ENCODE peak calls at places on chromosomes 4 and X, in seven cellular contexts. One of them, this sample, is unnamed.

GRCh38 chr4:3414421-3415279 is 27.1 kb upstream of the HGFAC start:
- DNase-seq in HCT116: no peak
- DNase-seq in K562: no peak
- DNase-seq in HepG2: no peak
- DNase-seq in GM12878: no peak
- DNase-seq in H1: no peak
- DNase-seq in SK-N-SH: no peak
- DNase-seq in this sample: no peak

GRCh38 chr4:66766557-66766956 is 778.7 kb downstream of the CENPC start:
- DNase-seq in HCT116: no peak
- DNase-seq in K562: no peak
- DNase-seq in HepG2: no peak
- DNase-seq in GM12878: no peak
- DNase-seq in H1: no peak
- DNase-seq in SK-N-SH: no peak
- DNase-seq in this sample: peak

GRCh38 chrX:68672581-68673318 is 25.3 kb downstream of the STARD8 start:
- DNase-seq in HCT116: no peak
- DNase-seq in K562: no peak
- DNase-seq in HepG2: no peak
- DNase-seq in GM12878: no peak
- DNase-seq in H1: no peak
- DNase-seq in SK-N-SH: no peak
- DNase-seq in this sample: no peak

GRCh38 chrX:70134116-70134477 is 850 bp downstream of the IGBP1 start:
- DNase-seq in HCT116: no peak
- DNase-seq in K562: peak
- DNase-seq in HepG2: peak
- DNase-seq in GM12878: no peak
- DNase-seq in H1: no peak
- DNase-seq in SK-N-SH: no peak
- DNase-seq in this sample: no peak

GRCh38 chrX:10156199-10157031 is at the start of gene CLCN4:
- DNase-seq in HCT116: peak
- DNase-seq in K562: no peak
- DNase-seq in HepG2: peak
- DNase-seq in GM12878: no peak
- DNase-seq in H1: no peak
- DNase-seq in SK-N-SH: peak
- DNase-seq in this sample: peak

GRCh38 chr4:110644008-110644407 is 21.1 kb upstream of the PITX2 start:
- DNase-seq in HCT116: no peak
- DNase-seq in K562: no peak
- DNase-seq in HepG2: peak
- DNase-seq in GM12878: no peak
- DNase-seq in H1: no peak
- DNase-seq in SK-N-SH: no peak
- DNase-seq in this sample: no peak

GRCh38 chrX:9465380-9466114 is 689 bp downstream of the TBL1X start:
- DNase-seq in HCT116: no peak
- DNase-seq in K562: peak
- DNase-seq in HepG2: no peak
- DNase-seq in GM12878: no peak
- DNase-seq in H1: no peak
- DNase-seq in SK-N-SH: peak
- DNase-seq in this sample: no peak

GRCh38 chr4:109434007-109434792 is 585 bp downstream of the SEC24B start:
- DNase-seq in HCT116: no peak
- DNase-seq in K562: peak
- DNase-seq in HepG2: peak
- DNase-seq in GM12878: no peak
- DNase-seq in H1: no peak
- DNase-seq in SK-N-SH: peak
- DNase-seq in this sample: no peak

GRCh38 chr4:17521595-17521994 is 6.6 kb downstream of the CLRN2 start:
- DNase-seq in HCT116: no peak
- DNase-seq in K562: peak
- DNase-seq in HepG2: no peak
- DNase-seq in GM12878: no peak
- DNase-seq in H1: no peak
- DNase-seq in SK-N-SH: no peak
- DNase-seq in this sample: no peak

GRCh38 chr4:179671609-179672008 is 2229.4 kb upstream of the AGA start:
- DNase-seq in HCT116: no peak
- DNase-seq in K562: no peak
- DNase-seq in HepG2: no peak
- DNase-seq in GM12878: no peak
- DNase-seq in H1: no peak
- DNase-seq in SK-N-SH: peak
- DNase-seq in this sample: no peak

GRCh38 chrX:1475881-1476280 is 23.2 kb upstream of the ASMTL start:
- DNase-seq in HCT116: no peak
- DNase-seq in K562: no peak
- DNase-seq in HepG2: no peak
- DNase-seq in GM12878: no peak
- DNase-seq in H1: no peak
- DNase-seq in SK-N-SH: no peak
- DNase-seq in this sample: no peak

GRCh38 chr4:183852910-183853555 is 52.1 kb upstream of the STOX2 start:
- DNase-seq in HCT116: no peak
- DNase-seq in K562: no peak
- DNase-seq in HepG2: no peak
- DNase-seq in GM12878: no peak
- DNase-seq in H1: no peak
- DNase-seq in SK-N-SH: no peak
- DNase-seq in this sample: no peak

GRCh38 chr4:162497564-162498167 is 333.9 kb upstream of the FSTL5 start:
- DNase-seq in HCT116: peak
- DNase-seq in K562: peak
- DNase-seq in HepG2: peak
- DNase-seq in GM12878: no peak
- DNase-seq in H1: no peak
- DNase-seq in SK-N-SH: peak
- DNase-seq in this sample: no peak

GRCh38 chr4:158484173-158484885 is 37.4 kb upstream of the RXFP1 start:
- DNase-seq in HCT116: no peak
- DNase-seq in K562: no peak
- DNase-seq in HepG2: no peak
- DNase-seq in GM12878: no peak
- DNase-seq in H1: no peak
- DNase-seq in SK-N-SH: no peak
- DNase-seq in this sample: no peak

GRCh38 chrX:73127700-73128241 is 48.5 kb upstream of the PABPC1L2A start:
- DNase-seq in HCT116: no peak
- DNase-seq in K562: no peak
- DNase-seq in HepG2: no peak
- DNase-seq in GM12878: no peak
- DNase-seq in H1: peak
- DNase-seq in SK-N-SH: no peak
- DNase-seq in this sample: no peak

GRCh38 chrX:154027003-154027402 is 7.3 kb upstream of the IRAK1 start:
- DNase-seq in HCT116: no peak
- DNase-seq in K562: no peak
- DNase-seq in HepG2: no peak
- DNase-seq in GM12878: no peak
- DNase-seq in H1: no peak
- DNase-seq in SK-N-SH: no peak
- DNase-seq in this sample: no peak
- TF ChIP-seq YY1 in HCT116: no peak
- TF ChIP-seq YY1 in K562: no peak
- TF ChIP-seq YY1 in HepG2: no peak
- TF ChIP-seq YY1 in GM12878: no peak
- TF ChIP-seq YY1 in H1: no peak
- TF ChIP-seq YY1 in SK-N-SH: no peak
- TF ChIP-seq YY1 in this sample: no peak

GRCh38 chr4:42855779-42856178 is 36.7 kb upstream of the GRXCR1 start:
- DNase-seq in HCT116: no peak
- DNase-seq in K562: no peak
- DNase-seq in HepG2: no peak
- DNase-seq in GM12878: no peak
- DNase-seq in H1: no peak
- DNase-seq in SK-N-SH: no peak
- DNase-seq in this sample: no peak
- H3K4me3 ChIP-seq in HCT116: no peak
- H3K4me3 ChIP-seq in K562: no peak
- H3K4me3 ChIP-seq in HepG2: no peak
- H3K4me3 ChIP-seq in GM12878: no peak
- H3K4me3 ChIP-seq in H1: no peak
- H3K4me3 ChIP-seq in SK-N-SH: no peak
- H3K4me3 ChIP-seq in this sample: no peak

GRCh38 chr4:67809502-67809901 is 55.3 kb upstream of the GNRHR start:
- DNase-seq in HCT116: no peak
- DNase-seq in K562: no peak
- DNase-seq in HepG2: peak
- DNase-seq in GM12878: no peak
- DNase-seq in H1: no peak
- DNase-seq in SK-N-SH: no peak
- DNase-seq in this sample: no peak
- TF ChIP-seq YY1 in HCT116: no peak
- TF ChIP-seq YY1 in K562: no peak
- TF ChIP-seq YY1 in HepG2: no peak
- TF ChIP-seq YY1 in GM12878: no peak
- TF ChIP-seq YY1 in H1: no peak
- TF ChIP-seq YY1 in SK-N-SH: no peak
- TF ChIP-seq YY1 in this sample: no peak

GRCh38 chr4:80335226-80335553 is 340 bp upstream of the CFAP299 start:
- DNase-seq in HCT116: no peak
- DNase-seq in K562: no peak
- DNase-seq in HepG2: no peak
- DNase-seq in GM12878: no peak
- DNase-seq in H1: no peak
- DNase-seq in SK-N-SH: no peak
- DNase-seq in this sample: no peak
- H3K4me3 ChIP-seq in HCT116: peak
- H3K4me3 ChIP-seq in K562: peak
- H3K4me3 ChIP-seq in HepG2: peak
- H3K4me3 ChIP-seq in GM12878: peak
- H3K4me3 ChIP-seq in H1: peak
- H3K4me3 ChIP-seq in SK-N-SH: peak
- H3K4me3 ChIP-seq in this sample: peak

DNA sequence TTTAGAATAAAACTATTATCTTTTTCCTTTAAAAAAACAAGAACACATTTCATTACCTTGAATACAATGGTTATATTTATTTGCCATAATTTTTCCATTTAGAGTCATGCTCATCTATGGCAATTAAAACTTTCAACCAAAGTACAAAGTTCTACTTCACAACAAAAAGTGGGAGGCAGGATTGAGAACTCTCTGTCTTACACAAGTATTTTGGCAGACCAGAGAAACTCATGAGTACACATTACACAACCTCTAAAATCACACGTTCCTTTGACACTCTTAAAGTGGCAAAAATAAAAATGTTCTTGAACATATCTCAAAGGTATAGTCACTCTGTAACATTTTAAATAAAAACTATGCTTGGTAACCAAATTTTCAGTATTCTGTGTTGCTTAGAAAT is 213.4 kb downstream of the IL15 start:
- DNase-seq in HCT116: no peak
- DNase-seq in K562: no peak
- DNase-seq in HepG2: no peak
- DNase-seq in GM12878: no peak
- DNase-seq in H1: no peak
- DNase-seq in SK-N-SH: no peak
- DNase-seq in this sample: no peak
- TF ChIP-seq YY1 in HCT116: no peak
- TF ChIP-seq YY1 in K562: no peak
- TF ChIP-seq YY1 in HepG2: no peak
- TF ChIP-seq YY1 in GM12878: no peak
- TF ChIP-seq YY1 in H1: no peak
- TF ChIP-seq YY1 in SK-N-SH: no peak
- TF ChIP-seq YY1 in this sample: no peak

DNA sequence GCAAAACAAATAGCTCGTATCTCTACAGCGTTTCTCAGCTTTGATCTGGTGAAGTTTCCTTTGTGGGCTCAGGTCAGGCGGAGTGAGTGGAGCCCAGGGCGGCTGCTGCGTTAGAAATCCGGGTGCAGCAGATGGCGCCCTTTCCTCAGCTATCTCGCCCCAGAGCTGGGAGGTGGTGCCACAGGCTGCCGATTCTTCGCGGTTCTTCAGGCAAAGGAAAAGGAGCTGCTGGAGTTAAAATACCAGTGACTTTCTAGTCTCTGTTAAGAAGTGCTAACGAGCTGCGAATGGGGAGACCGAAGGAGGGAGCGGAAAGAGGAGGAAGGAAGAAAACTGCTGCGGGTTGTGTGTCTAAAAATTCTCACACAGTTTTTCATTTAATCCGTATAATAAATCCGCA is 114.6 kb downstream of the CPE start:
- DNase-seq in HCT116: peak
- DNase-seq in K562: peak
- DNase-seq in HepG2: peak
- DNase-seq in GM12878: no peak
- DNase-seq in H1: peak
- DNase-seq in SK-N-SH: peak
- DNase-seq in this sample: peak
- H3K4me3 ChIP-seq in HCT116: no peak
- H3K4me3 ChIP-seq in K562: no peak
- H3K4me3 ChIP-seq in HepG2: no peak
- H3K4me3 ChIP-seq in GM12878: no peak
- H3K4me3 ChIP-seq in H1: no peak
- H3K4me3 ChIP-seq in SK-N-SH: no peak
- H3K4me3 ChIP-seq in this sample: no peak

DNA sequence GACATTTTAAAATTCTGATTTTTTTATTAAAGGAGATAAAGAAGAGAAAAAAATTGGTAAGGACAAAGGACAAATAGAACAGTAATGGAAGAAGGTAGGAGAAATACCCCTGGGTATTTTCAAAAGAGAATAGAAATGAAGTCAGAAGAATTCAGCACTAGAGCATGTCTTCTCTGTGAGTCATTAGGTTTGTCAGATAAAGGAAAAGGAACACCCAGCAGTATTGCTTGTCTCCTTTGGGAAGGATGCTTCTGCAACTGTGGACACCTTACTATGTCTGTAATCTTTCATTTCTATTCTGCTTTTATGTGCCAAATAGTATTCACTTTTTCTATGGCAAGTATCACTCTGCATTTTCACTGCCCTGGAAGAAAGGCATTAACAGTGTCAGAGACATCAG is 24.0 kb upstream of the PCDH7 start:
- DNase-seq in HCT116: no peak
- DNase-seq in K562: no peak
- DNase-seq in HepG2: no peak
- DNase-seq in GM12878: no peak
- DNase-seq in H1: no peak
- DNase-seq in SK-N-SH: no peak
- DNase-seq in this sample: no peak
- TF ChIP-seq YY1 in HCT116: no peak
- TF ChIP-seq YY1 in K562: no peak
- TF ChIP-seq YY1 in HepG2: no peak
- TF ChIP-seq YY1 in GM12878: no peak
- TF ChIP-seq YY1 in H1: no peak
- TF ChIP-seq YY1 in SK-N-SH: no peak
- TF ChIP-seq YY1 in this sample: no peak

This sample was measured in NT2/D1.